ENCODE peak calls at places on chromosome 18, in four cellular contexts. O is germinal center, Q is right lobe of liver, D is T1000. M is an unnamed sample.

GRCh38 chr18:51097046-51097822 is 67.2 kb downstream of the SMAD4 start:
- DNase-seq in O (no peak), Q (no peak), D (no peak), M (no peak)

GRCh38 chr18:74945774-74946545 is 263.0 kb downstream of the PTGR3 start:
- DNase-seq in O (no peak), Q (no peak), D (no peak), M (no peak)

GRCh38 chr18:75679347-75679746 is 251.8 kb upstream of the SMIM21 start:
- DNase-seq in O (no peak), Q (no peak), D (no peak), M (no peak)

GRCh38 chr18:79532690-79533058 is 136.9 kb downstream of the NFATC1 start:
- DNase-seq in O (no peak), Q (no peak), D (no peak), M (no peak)

GRCh38 chr18:3012306-3012919 is 531 bp downstream of the LPIN2 start:
- DNase-seq in O (peak), Q (peak), D (no peak), M (no peak)

GRCh38 chr18:27847412-27847811 is 329.5 kb downstream of the CDH2 start:
- DNase-seq in O (no peak), Q (no peak), D (no peak), M (no peak)

GRCh38 chr18:12233378-12233777 is 20.8 kb upstream of the CIDEA start:
- DNase-seq in O (no peak), Q (no peak), D (no peak), M (no peak)

GRCh38 chr18:35478520-35479435 is 19.0 kb downstream of the INO80C start:
- DNase-seq in O (no peak), Q (peak), D (peak), M (no peak)

GRCh38 chr18:35938158-35938557 is 34.3 kb upstream of the RMP24 start:
- DNase-seq in O (no peak), Q (no peak), D (no peak), M (no peak)

GRCh38 chr18:13570856-13571495 is 155.4 kb downstream of the FAM210A start:
- DNase-seq in O (no peak), Q (no peak), D (no peak), M (no peak)

M was measured in mesothelial cell of epicardium.